ENCODE peak calls at places on chromosomes 16 and 17, in five cellular contexts. J is A549, Z is Caco-2, Q is GM12865, D is uterus. A is an unnamed sample.

GRCh38 chr17:68344701-68345136 is 53.4 kb downstream of the ARSG start:
- DNase-seq in J (no peak), Z (no peak), Q (no peak), D (no peak), A (no peak)

GRCh38 chr16:56327071-56327928 is 98.0 kb downstream of the AMFR start:
- DNase-seq in J (no peak), Z (no peak), Q (no peak), D (no peak), A (no peak)

GRCh38 chr17:66636111-66636510 is 198.8 kb upstream of the CACNG5 start:
- DNase-seq in J (no peak), Z (no peak), Q (no peak), D (no peak), A (no peak)

GRCh38 chr17:51154176-51154575 is 817 bp downstream of the NME1 start:
- DNase-seq in J (no peak), Z (no peak), Q (peak), D (no peak), A (no peak)

GRCh38 chr17:76088868-76089576 is 10.0 kb downstream of the ZACN start:
- DNase-seq in J (no peak), Z (no peak), Q (no peak), D (no peak), A (no peak)

GRCh38 chr16:89324056-89325010 is 106.8 kb downstream of the ZNF778 start:
- DNase-seq in J (no peak), Z (no peak), Q (peak), D (no peak), A (no peak)

GRCh38 chr16:70781800-70782199 is 19.2 kb downstream of the VAC14 start:
- DNase-seq in J (no peak), Z (no peak), Q (no peak), D (no peak), A (no peak)

GRCh38 chr17:75475144-75475835 is 18.9 kb downstream of the TMEM94 start:
- DNase-seq in J (no peak), Z (peak), Q (no peak), D (no peak), A (no peak)

GRCh38 chr17:81832608-81833159 is 407 bp downstream of the MCRIP1 start:
- DNase-seq in J (no peak), Z (no peak), Q (peak), D (no peak), A (peak)

GRCh38 chr17:1413281-1413791 is 13.3 kb upstream of the YWHAE start:
- DNase-seq in J (no peak), Z (no peak), Q (peak), D (peak), A (peak)

GRCh38 chr16:31050280-31051030 is 17.1 kb downstream of the STX4 start:
- DNase-seq in J (no peak), Z (no peak), Q (no peak), D (no peak), A (no peak)

GRCh38 chr16:68786685-68787418 is 49.8 kb downstream of the CDH1 start:
- DNase-seq in J (no peak), Z (no peak), Q (no peak), D (peak), A (no peak)

GRCh38 chr16:68366062-68366461 is 55.2 kb downstream of the PRMT7 start:
- DNase-seq in J (no peak), Z (no peak), Q (no peak), D (no peak), A (no peak)

GRCh38 chr17:74529243-74529642 is 2.0 kb downstream of the CD300LB start:
- DNase-seq in J (no peak), Z (no peak), Q (no peak), D (no peak), A (no peak)

GRCh38 chr16:65069090-65069489 is 52.8 kb downstream of the CDH11 start:
- DNase-seq in J (no peak), Z (no peak), Q (no peak), D (no peak), A (peak)

GRCh38 chr17:58556833-58557250 is 42.4 kb upstream of the MTMR4 start:
- DNase-seq in J (no peak), Z (no peak), Q (peak), D (no peak), A (no peak)

GRCh38 chr17:51857052-51857593 is 301.4 kb downstream of the CA10 start:
- DNase-seq in J (no peak), Z (no peak), Q (no peak), D (no peak), A (no peak)

GRCh38 chr17:81245024-81245664 is 6.0 kb downstream of the NDUFAF8 start:
- DNase-seq in J (no peak), Z (no peak), Q (peak), D (no peak), A (no peak)

GRCh38 chr17:78361227-78361683 is 1.4 kb upstream of the SOCS3 start:
- DNase-seq in J (no peak), Z (no peak), Q (no peak), D (no peak), A (no peak)

GRCh38 chr16:82008957-82009592 is 2.2 kb downstream of the SDR42E1 start:
- DNase-seq in J (no peak), Z (no peak), Q (no peak), D (no peak), A (no peak)

GRCh38 chr16:12455287-12455798 is 348.3 kb downstream of the CPPED1 start:
- DNase-seq in J (peak), Z (peak), Q (peak), D (no peak), A (peak)

GRCh38 chr16:9092963-9093477 is 1.6 kb downstream of the HAPSTR1 start:
- DNase-seq in J (no peak), Z (no peak), Q (peak), D (peak), A (no peak)

GRCh38 chr17:78515480-78515879 is 61.7 kb downstream of the DNAH17 start:
- DNase-seq in J (no peak), Z (no peak), Q (no peak), D (no peak), A (no peak)

GRCh38 chr17:39828443-39828842 is 35.7 kb downstream of the IKZF3 start:
- DNase-seq in J (no peak), Z (no peak), Q (no peak), D (no peak), A (no peak)

GRCh38 chr16:51674615-51675014 is 523.5 kb upstream of the SALL1 start:
- DNase-seq in J (no peak), Z (no peak), Q (no peak), D (no peak), A (no peak)

GRCh38 chr16:41439-42068 is 11.9 kb downstream of the POLR3K start:
- DNase-seq in J (no peak), Z (no peak), Q (no peak), D (no peak), A (no peak)

GRCh38 chr17:69342896-69343644 is 16.1 kb upstream of the ABCA5 start:
- DNase-seq in J (no peak), Z (no peak), Q (no peak), D (no peak), A (no peak)

GRCh38 chr16:85413713-85414663 is 199.1 kb upstream of the GSE1 start:
- DNase-seq in J (no peak), Z (peak), Q (no peak), D (no peak), A (no peak)

GRCh38 chr17:17376362-17376761 is 73.2 kb downstream of the NT5M start:
- DNase-seq in J (no peak), Z (no peak), Q (no peak), D (no peak), A (peak)

GRCh38 chr17:65547253-65547670 is 14.2 kb downstream of the AXIN2 start:
- DNase-seq in J (no peak), Z (peak), Q (no peak), D (no peak), A (no peak)

GRCh38 chr17:82583720-82584234 is 64.2 kb downstream of the FOXK2 start:
- DNase-seq in J (no peak), Z (no peak), Q (no peak), D (no peak), A (no peak)

GRCh38 chr16:48613061-48613957 is 3.3 kb upstream of the N4BP1 start:
- DNase-seq in J (no peak), Z (peak), Q (peak), D (no peak), A (peak)

GRCh38 chr17:36481829-36482228 is 4.7 kb upstream of the ZNHIT3 start:
- DNase-seq in J (no peak), Z (no peak), Q (no peak), D (no peak), A (no peak)

GRCh38 chr17:1055231-1055630 is 58.3 kb downstream of the TIMM22 start:
- DNase-seq in J (no peak), Z (no peak), Q (no peak), D (no peak), A (no peak)

GRCh38 chr17:76873856-76874255 is 5.7 kb downstream of the MGAT5B start:
- DNase-seq in J (no peak), Z (no peak), Q (no peak), D (no peak), A (no peak)

GRCh38 chr17:40321502-40322416 is 12.8 kb downstream of the RARA start:
- DNase-seq in J (no peak), Z (no peak), Q (no peak), D (peak), A (no peak)

GRCh38 chr17:32110596-32110995 is 31.7 kb upstream of the RHOT1 start:
- DNase-seq in J (no peak), Z (no peak), Q (no peak), D (no peak), A (no peak)

GRCh38 chr16:28193530-28194423 is 18.0 kb downstream of the XPO6 start:
- DNase-seq in J (no peak), Z (peak), Q (peak), D (no peak), A (peak)

GRCh38 chr16:49498241-49499017 is 124.8 kb downstream of the C16orf78 start:
- DNase-seq in J (no peak), Z (no peak), Q (no peak), D (peak), A (no peak)

GRCh38 chr17:45226620-45227019 is 4.9 kb downstream of the FMNL1 start:
- DNase-seq in J (no peak), Z (no peak), Q (no peak), D (no peak), A (no peak)

GRCh38 chr16:50610331-50611262 is 62.4 kb downstream of the NKD1 start:
- DNase-seq in J (no peak), Z (no peak), Q (no peak), D (no peak), A (no peak)
- TF ChIP-seq CTCF in J (no peak), Z (no peak), Q (no peak), D (no peak), A (peak)

GRCh38 chr16:87840462-87840978 is 28.8 kb downstream of the SLC7A5 start:
- DNase-seq in J (no peak), Z (no peak), Q (no peak), D (no peak), A (no peak)
- TF ChIP-seq CTCF in J (no peak), Z (no peak), Q (no peak), D (no peak), A (no peak)

DNA sequence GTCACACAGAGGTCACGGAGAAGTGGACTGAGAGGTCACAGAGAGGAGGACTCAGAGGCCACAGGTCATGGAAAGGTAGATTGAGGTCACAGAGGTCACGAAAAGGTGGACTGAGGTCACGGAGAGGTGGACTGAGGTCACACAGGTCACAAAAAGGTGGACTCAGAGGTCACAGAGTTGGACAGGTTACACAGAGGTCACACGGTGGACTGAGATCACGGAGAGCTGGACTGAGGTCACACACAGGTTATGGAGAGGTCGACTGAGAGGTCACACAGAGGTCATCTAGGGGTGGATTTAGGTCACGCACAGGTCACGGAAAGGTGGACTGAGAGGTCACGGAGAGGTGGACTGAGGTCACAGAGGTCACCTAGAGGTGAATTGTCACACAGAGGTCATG is 27.0 kb upstream of the JPT2 start:
- DNase-seq in J (no peak), Z (no peak), Q (no peak), D (no peak), A (no peak)
- TF ChIP-seq CTCF in J (no peak), Z (no peak), Q (no peak), D (no peak), A (no peak)

DNA sequence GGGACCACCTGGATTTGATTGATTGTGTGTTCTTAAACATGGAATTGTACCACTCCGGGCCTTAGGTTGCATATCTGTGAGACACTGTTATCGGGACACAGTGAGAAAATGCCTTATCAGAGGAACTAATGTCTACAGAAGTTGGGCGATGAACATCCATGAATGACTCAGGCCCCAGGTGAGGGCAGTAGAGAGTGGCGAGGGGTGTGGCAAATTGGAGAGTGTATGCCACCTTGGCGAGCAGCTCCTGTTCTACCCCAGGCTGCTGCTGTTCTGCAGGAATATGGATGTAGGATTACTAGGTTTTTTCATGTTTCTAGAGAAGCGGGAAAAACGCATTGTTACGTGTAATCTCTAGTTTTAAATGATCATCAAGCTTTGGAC is 38.8 kb downstream of the CLEC16A start:
- DNase-seq in J (no peak), Z (no peak), Q (peak), D (no peak), A (no peak)
- TF ChIP-seq CTCF in J (no peak), Z (no peak), Q (peak), D (no peak), A (no peak)